ENCODE peak calls at places on chromosomes 3 and 15, in five cellular contexts. O is NT2/D1; U is stimulated activated CD8-positive, alpha-beta memory T cell treated with anti-CD3 and anti-CD28 coated beads, Interleukin-7, amount 100 ng/mL, for 24 hours; J is brain pericyte; S is neural crest cell. K is an unnamed sample.

GRCh38 chr3:64666171-64666581 is 21.6 kb downstream of the ADAMTS9 start:
- DNase-seq in O (no peak), S (no peak), J (no peak), U (no peak), K (peak)

GRCh38 chr3:51718547-51719412 is 11.9 kb downstream of the GRM2 start:
- DNase-seq in O (peak), J (no peak), S (peak), U (peak), K (peak)

GRCh38 chr15:39131605-39132004 is 449.3 kb upstream of the THBS1 start:
- DNase-seq in J (no peak), S (no peak), O (no peak), U (no peak), K (no peak)

GRCh38 chr15:62344806-62345539 is 179.9 kb upstream of the C2CD4B start:
- DNase-seq in O (peak), S (peak), U (peak), J (no peak), K (peak)

GRCh38 chr15:49810651-49811175 is 189.9 kb downstream of the DTWD1 start:
- DNase-seq in O (no peak), J (no peak), S (no peak), U (no peak), K (no peak)

GRCh38 chr15:67024998-67025368 is 40.4 kb upstream of the SMAD3 start:
- DNase-seq in J (no peak), O (no peak), S (no peak), U (no peak), K (no peak)

GRCh38 chr3:65758871-65759598 is 279.7 kb downstream of the MAGI1 start:
- DNase-seq in U (no peak), S (no peak), O (no peak), J (no peak), K (no peak)

GRCh38 chr15:57251941-57252340 is 124.4 kb upstream of the CGNL1 start:
- DNase-seq in S (no peak), O (no peak), J (no peak), U (no peak), K (peak)

GRCh38 chr3:131526801-131527347 is 24.1 kb upstream of the MRPL3 start:
- DNase-seq in S (peak), J (no peak), U (no peak), O (peak), K (no peak)

GRCh38 chr3:129211772-129212171 is 28.1 kb upstream of the CNBP start:
- DNase-seq in U (no peak), J (peak), O (no peak), S (no peak), K (peak)

K was measured in foreskin keratinocyte.